ENCODE peak calls at places on chromosomes 5 and 9, in six cellular contexts. G is keratinocyte, D is AG04450, E is dorsolateral prefrontal cortex, A is A673, J is BE2C. U is an unnamed sample.

GRCh38 chr9:123216387-123216786 is 52.0 kb downstream of the STRBP start:
- DNase-seq in G (no peak), J (no peak), D (no peak), A (no peak), E (no peak), U (no peak)

GRCh38 chr5:89087551-89088318 is 204.8 kb upstream of the MEF2C start:
- DNase-seq in A (no peak), D (no peak), J (no peak), E (no peak), G (no peak), U (no peak)

GRCh38 chr9:114386886-114387677 is 700 bp downstream of the AKNA start:
- DNase-seq in J (no peak), E (no peak), G (no peak), D (no peak), A (no peak), U (no peak)

GRCh38 chr5:118980017-118980416 is 8.3 kb downstream of the DTWD2 start:
- DNase-seq in A (no peak), D (no peak), J (no peak), E (no peak), G (no peak), U (no peak)

GRCh38 chr9:114616684-114617520 is 5.8 kb downstream of the TMEM268 start:
- DNase-seq in A (no peak), J (no peak), E (peak), D (no peak), G (no peak), U (peak)

GRCh38 chr9:126326228-126327015 is at the start of gene MVB12B:
- DNase-seq in G (no peak), J (peak), E (no peak), D (no peak), A (peak), U (peak)

GRCh38 chr5:58849995-58850667 is 267.3 kb downstream of the RAB3C start:
- DNase-seq in D (no peak), E (no peak), J (peak), G (no peak), A (peak), U (peak)

GRCh38 chr5:60195083-60195482 is 301.6 kb upstream of the PDE4D start:
- DNase-seq in E (no peak), A (no peak), D (no peak), J (no peak), G (no peak), U (no peak)

GRCh38 chr9:18330736-18331335 is 143.1 kb upstream of the ADAMTSL1 start:
- DNase-seq in J (no peak), E (no peak), A (no peak), D (no peak), G (no peak), U (no peak)

GRCh38 chr9:81635526-81636279 is 53.6 kb downstream of the TLE1 start:
- DNase-seq in G (no peak), D (no peak), J (no peak), A (no peak), E (no peak), U (no peak)

GRCh38 chr9:80061940-80062339 is 490.2 kb downstream of the TLE4 start:
- DNase-seq in J (no peak), A (no peak), E (no peak), D (peak), G (no peak), U (no peak)

GRCh38 chr9:35906923-35907699 is 1.1 kb downstream of the HRCT1 start:
- DNase-seq in J (peak), E (no peak), D (no peak), A (peak), G (no peak), U (no peak)

GRCh38 chr5:57335092-57335491 is 147.5 kb downstream of the ACTBL2 start:
- DNase-seq in A (no peak), G (no peak), J (no peak), E (no peak), D (peak), U (no peak)

GRCh38 chr5:141001466-141001853 is 35.2 kb downstream of the PCDHAC2 start:
- DNase-seq in D (no peak), J (peak), G (no peak), E (no peak), A (peak), U (no peak)

GRCh38 chr9:96618209-96619108 is 1.2 kb downstream of the CDC14B start:
- DNase-seq in A (peak), J (peak), G (no peak), E (peak), D (no peak), U (peak)

GRCh38 chr5:170382790-170383189 is 6.4 kb downstream of the KCNMB1 start:
- DNase-seq in A (no peak), J (no peak), D (no peak), G (no peak), E (no peak), U (no peak)

GRCh38 chr5:142630927-142631539 is 54.9 kb downstream of the FGF1 start:
- DNase-seq in E (no peak), A (no peak), G (no peak), J (no peak), D (no peak), U (no peak)

GRCh38 chr5:142621227-142621626 is 64.7 kb downstream of the FGF1 start:
- DNase-seq in D (peak), A (no peak), J (no peak), G (no peak), E (no peak), U (no peak)

GRCh38 chr5:142627371-142628217 is 58.3 kb downstream of the FGF1 start:
- DNase-seq in E (no peak), J (no peak), D (no peak), G (no peak), A (no peak), U (no peak)

DNA sequence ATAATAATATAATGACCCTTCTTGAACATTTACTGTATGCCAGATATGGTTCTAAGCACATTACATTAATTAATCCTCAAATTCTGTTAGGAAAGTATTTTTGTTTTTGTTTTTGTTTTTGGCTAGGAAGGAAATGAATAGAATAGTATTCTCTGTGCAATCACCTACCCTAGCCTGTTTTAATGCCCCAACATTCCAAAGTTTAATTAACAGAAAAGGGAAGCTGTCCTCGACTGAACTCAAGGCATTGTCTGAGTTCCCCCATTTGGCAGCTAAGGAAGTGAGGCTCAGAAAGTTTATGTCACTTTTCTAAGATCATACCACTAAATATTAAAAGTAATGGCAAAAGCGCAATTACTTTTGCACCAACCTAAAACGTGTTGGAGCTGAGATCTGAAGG is 59.8 kb downstream of the FGF1 start:
- DNase-seq in A (no peak), E (no peak), D (no peak), G (no peak), J (no peak), U (no peak)
- TF ChIP-seq CTCF in A (no peak), E (no peak), D (no peak), G (no peak), J (no peak), U (no peak)

GRCh38 chr5:52786937-52787599 is 648 bp upstream of the ITGA1 start:
- DNase-seq in G (no peak), A (peak), J (no peak), E (peak), D (no peak), U (peak)
- TF ChIP-seq CTCF in G (peak), A (peak), J (peak), E (no peak), D (no peak), U (peak)

DNA sequence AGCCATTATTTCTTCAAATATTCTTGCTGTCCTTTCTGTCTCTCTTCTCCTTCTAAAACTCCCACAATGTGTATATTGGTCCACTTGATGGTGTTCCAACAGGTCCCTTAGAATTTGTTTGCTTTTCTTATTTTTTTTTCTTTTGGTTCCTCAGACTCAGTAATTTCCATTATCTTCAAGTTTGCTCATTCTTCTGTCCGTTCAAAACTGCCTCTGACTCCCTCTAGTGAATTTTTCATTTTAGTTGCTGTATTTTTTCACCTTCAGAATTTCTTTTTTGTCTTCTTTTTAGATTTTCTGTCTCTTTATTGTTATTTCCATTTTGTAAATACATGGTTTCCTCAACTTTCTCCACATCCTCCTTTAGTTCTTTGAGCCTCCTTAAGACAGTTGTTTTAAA is 6.4 kb upstream of the SRP19 start:
- DNase-seq in E (no peak), G (no peak), A (no peak), J (no peak), D (no peak), U (no peak)
- TF ChIP-seq CTCF in E (no peak), G (no peak), A (no peak), J (no peak), D (no peak), U (no peak)

GRCh38 chr5:107483196-107483595 is 187.5 kb downstream of the EFNA5 start:
- DNase-seq in E (no peak), G (no peak), J (no peak), D (no peak), A (no peak), U (no peak)
- TF ChIP-seq CTCF in E (no peak), G (no peak), J (no peak), D (no peak), A (no peak), U (no peak)

DNA sequence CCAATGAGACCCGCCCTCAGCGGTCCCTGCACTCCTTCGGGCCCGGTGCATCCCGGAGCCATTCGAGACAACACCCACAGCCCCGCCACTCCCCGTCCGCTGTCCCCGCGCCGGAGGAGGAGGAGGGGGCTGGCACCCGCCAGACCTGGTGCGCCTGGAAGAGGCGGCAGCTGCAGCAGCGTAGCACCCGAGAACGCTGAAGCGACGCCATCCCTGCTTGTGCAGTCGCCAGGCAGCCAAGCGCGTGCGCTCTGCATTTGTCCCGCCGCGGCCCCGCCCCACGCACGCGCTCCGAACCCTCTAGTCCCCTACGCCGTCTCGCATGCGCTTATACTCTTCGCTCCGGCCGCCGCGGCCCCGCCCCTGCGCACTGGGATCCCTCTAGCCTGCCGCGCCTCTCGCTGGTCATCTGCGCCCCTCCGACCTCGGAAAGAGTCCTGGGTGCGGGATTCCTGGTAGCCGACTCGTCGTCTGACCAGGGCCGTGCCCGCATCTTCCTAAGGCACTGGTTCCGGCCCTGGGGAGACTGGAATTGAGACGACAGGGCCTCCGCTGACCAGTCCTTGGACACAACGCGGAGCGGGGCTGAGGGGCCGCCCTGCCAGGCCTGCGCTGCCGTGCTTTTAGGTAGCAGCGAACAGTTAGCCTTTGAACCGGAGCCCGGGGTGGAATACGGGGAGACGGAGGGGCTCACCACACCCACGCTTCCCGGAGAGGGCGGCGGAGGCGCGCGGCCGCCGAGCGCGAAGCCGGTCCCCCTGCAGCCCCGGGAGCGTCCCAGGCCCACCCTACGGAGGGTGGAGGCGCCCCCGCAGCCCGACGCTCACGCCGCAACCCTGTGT is at the start of gene MRNIP:
- DNase-seq in E (peak), G (peak), A (peak), D (peak), J (peak), U (peak)
- TF ChIP-seq CTCF in E (peak), G (no peak), A (no peak), D (peak), J (no peak), U (peak)

DNA sequence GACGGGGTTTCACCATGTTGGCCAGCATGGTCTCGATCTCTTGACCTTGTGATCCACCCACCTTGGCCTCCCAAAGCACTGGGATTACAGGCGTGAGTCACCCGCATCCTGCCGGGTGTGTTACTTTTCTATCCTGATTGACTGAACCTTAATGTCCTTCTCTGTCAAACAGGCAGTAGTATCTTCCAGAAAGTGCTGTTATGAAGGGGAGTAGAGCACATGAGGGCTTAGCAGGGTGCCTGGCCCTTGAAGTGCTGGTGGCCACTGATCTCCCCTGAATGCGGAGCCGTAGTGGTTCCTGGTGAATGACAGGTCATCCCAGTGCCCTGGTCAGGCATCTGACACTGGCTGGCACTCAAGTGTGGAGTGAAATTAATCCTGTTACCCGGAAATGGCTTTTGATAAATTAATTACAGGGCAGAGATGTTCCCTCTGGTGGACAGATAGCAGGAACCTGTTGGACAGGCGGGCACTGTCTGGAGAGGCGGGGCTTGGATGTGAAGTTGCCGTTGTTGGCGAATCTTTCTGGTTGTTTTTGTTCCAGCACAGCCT is 28.4 kb downstream of the PRRC2B start:
- DNase-seq in A (no peak), D (no peak), G (no peak), J (peak), E (no peak), U (no peak)
- TF ChIP-seq CTCF in A (no peak), D (no peak), G (peak), J (peak), E (no peak), U (no peak)

GRCh38 chr5:2710910-2711309 is 40.6 kb downstream of the IRX2 start:
- DNase-seq in A (no peak), J (no peak), E (no peak), D (no peak), G (no peak), U (no peak)
- TF ChIP-seq CTCF in A (no peak), J (no peak), E (no peak), D (no peak), G (no peak), U (no peak)

GRCh38 chr5:120740989-120741388 is 276.9 kb downstream of the PRR16 start:
- DNase-seq in J (no peak), G (no peak), E (no peak), D (no peak), A (no peak), U (no peak)

GRCh38 chr5:120730214-120730613 is 266.1 kb downstream of the PRR16 start:
- DNase-seq in A (no peak), D (no peak), J (no peak), E (no peak), G (no peak), U (no peak)

GRCh38 chr5:120734033-120734432 is 269.9 kb downstream of the PRR16 start:
- DNase-seq in D (no peak), G (no peak), A (no peak), E (no peak), J (no peak), U (no peak)

GRCh38 chr5:120738568-120738967 is 274.5 kb downstream of the PRR16 start:
- DNase-seq in A (no peak), E (no peak), J (no peak), G (no peak), D (no peak), U (no peak)

GRCh38 chr5:120735076-120735475 is 271.0 kb downstream of the PRR16 start:
- DNase-seq in D (no peak), G (no peak), A (no peak), E (no peak), J (no peak), U (no peak)
- TF ChIP-seq CTCF in D (no peak), G (no peak), A (no peak), E (no peak), J (peak), U (no peak)

GRCh38 chr5:38319486-38319885 is 61.1 kb downstream of the EGFLAM start:
- DNase-seq in J (no peak), E (no peak), A (no peak), G (peak), D (no peak), U (no peak)

GRCh38 chr5:38317887-38318286 is 59.5 kb downstream of the EGFLAM start:
- DNase-seq in D (no peak), A (no peak), E (no peak), J (no peak), G (no peak), U (no peak)

GRCh38 chr5:38321978-38322377 is 63.6 kb downstream of the EGFLAM start:
- DNase-seq in A (no peak), J (no peak), D (no peak), E (no peak), G (no peak), U (no peak)

DNA sequence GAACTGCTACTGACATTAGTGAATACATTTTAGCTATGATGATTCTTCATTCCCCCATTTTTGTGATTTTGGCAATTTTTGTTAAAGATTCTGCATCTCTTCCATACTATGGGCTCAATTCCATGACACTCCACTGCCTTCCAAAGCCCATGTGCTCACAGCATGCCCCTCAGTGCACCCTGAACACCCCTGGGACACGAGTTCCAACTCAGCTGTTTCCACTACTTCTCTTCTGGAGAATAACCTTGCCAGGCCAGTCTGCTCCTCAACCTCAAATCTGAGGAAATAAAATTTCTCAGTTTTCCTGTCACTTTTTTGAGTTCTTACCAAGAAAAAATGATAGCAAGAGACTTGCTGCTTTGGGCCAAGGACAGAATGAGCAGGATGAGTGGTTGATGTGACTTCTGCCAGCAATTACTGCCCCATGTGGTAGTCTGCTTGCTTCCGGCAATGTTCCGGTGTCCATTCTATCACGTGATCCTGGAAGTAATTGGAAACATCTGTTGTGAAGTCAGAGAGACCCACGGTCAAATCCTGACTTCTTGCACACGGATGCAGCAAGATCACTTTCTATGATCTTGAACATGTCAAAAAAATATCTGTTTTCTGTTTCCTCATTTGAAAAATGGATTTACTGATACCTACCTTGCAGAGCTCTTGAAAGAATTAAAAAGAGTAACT is 58.3 kb downstream of the EGFLAM start:
- DNase-seq in A (peak), E (no peak), D (no peak), J (peak), G (no peak), U (no peak)
- TF ChIP-seq CTCF in A (peak), E (no peak), D (peak), J (peak), G (no peak), U (no peak)